ENCODE peak calls at places on chromosomes 5 and 9, in four cellular contexts. J is sciatic nerve; M is A549; F is CD8-positive, alpha-beta memory T cell. L is an unnamed sample.

GRCh38 chr5:141605523-141606277 is 13.1 kb downstream of the DIAPH1 start:
- DNase-seq in J (no peak), M (no peak), F (peak), L (peak)

GRCh38 chr5:156261275-156261939 is 65.6 kb upstream of the SGCD start:
- DNase-seq in J (no peak), M (no peak), F (no peak), L (no peak)

GRCh38 chr9:93464395-93464794 is 11.0 kb upstream of the FAM120AOS start:
- DNase-seq in J (no peak), M (no peak), F (no peak), L (no peak)

GRCh38 chr5:8884029-8884428 is 661.8 kb downstream of the SEMA5A start:
- DNase-seq in J (no peak), M (no peak), F (no peak), L (no peak)

GRCh38 chr5:33230467-33231078 is 210.2 kb upstream of the TARS1 start:
- DNase-seq in J (no peak), M (no peak), F (no peak), L (no peak)

GRCh38 chr9:89549031-89549644 is 51.2 kb upstream of the SEMA4D start:
- DNase-seq in J (peak), M (peak), F (peak), L (peak)

GRCh38 chr9:79661279-79661678 is 89.5 kb downstream of the TLE4 start:
- DNase-seq in J (no peak), M (no peak), F (no peak), L (no peak)

GRCh38 chr5:162068412-162068811 is 839 bp downstream of the GABRG2 start:
- DNase-seq in J (no peak), M (no peak), F (no peak), L (no peak)

GRCh38 chr5:172945151-172945550 is 14.1 kb upstream of the RPL26L1 start:
- DNase-seq in J (peak), M (no peak), F (no peak), L (no peak)

GRCh38 chr5:127290946-127291763 is 559 bp downstream of the MEGF10 start:
- DNase-seq in J (no peak), M (no peak), F (no peak), L (no peak)

GRCh38 chr5:179149278-179149677 is 89.1 kb downstream of the ZNF354C start:
- DNase-seq in J (peak), M (no peak), F (no peak), L (no peak)

GRCh38 chr9:127835930-127836586 is 18.4 kb downstream of the ENG start:
- DNase-seq in J (no peak), M (no peak), F (no peak), L (no peak)

GRCh38 chr9:134617246-134617645 is 24.4 kb upstream of the COL5A1 start:
- DNase-seq in J (peak), M (no peak), F (no peak), L (no peak)

GRCh38 chr5:43623048-43623447 is 20.1 kb downstream of the NNT start:
- DNase-seq in J (no peak), M (no peak), F (no peak), L (no peak)

GRCh38 chr9:95854386-95855015 is 21.0 kb upstream of the ERCC6L2 start:
- DNase-seq in J (no peak), M (no peak), F (no peak), L (no peak)

GRCh38 chr5:54736003-54736797 is 218.6 kb downstream of the SNX18 start:
- DNase-seq in J (no peak), M (no peak), F (no peak), L (no peak)

GRCh38 chr5:82178378-82178777 is 99.8 kb downstream of the RPS23 start:
- DNase-seq in J (no peak), M (no peak), F (no peak), L (no peak)

GRCh38 chr5:116410345-116410890 is 164.2 kb downstream of the SEMA6A start:
- DNase-seq in J (no peak), M (no peak), F (no peak), L (no peak)

GRCh38 chr5:78628260-78629024 is 20.1 kb downstream of the LHFPL2 start:
- DNase-seq in J (no peak), M (no peak), F (no peak), L (no peak)

GRCh38 chr9:135727257-135727875 is 25.4 kb downstream of the KCNT1 start:
- DNase-seq in J (no peak), M (no peak), F (no peak), L (no peak)

GRCh38 chr5:108193021-108193795 is 188.7 kb downstream of the FBXL17 start:
- DNase-seq in J (no peak), M (no peak), F (no peak), L (no peak)

GRCh38 chr5:164649266-164649665 is 1143.8 kb downstream of the MAT2B start:
- DNase-seq in J (no peak), M (no peak), F (no peak), L (no peak)

GRCh38 chr5:40734986-40735385 is 20.8 kb downstream of the TTC33 start:
- DNase-seq in J (no peak), M (no peak), F (no peak), L (no peak)

GRCh38 chr9:95182854-95183563 is 134.5 kb downstream of the FANCC start:
- DNase-seq in J (no peak), M (no peak), F (no peak), L (no peak)

GRCh38 chr5:1480217-1480616 is 35.0 kb upstream of the SLC6A3 start:
- DNase-seq in J (peak), M (peak), F (no peak), L (no peak)

GRCh38 chr5:149486726-149487635 is 64.3 kb downstream of the CSNK1A1 start:
- DNase-seq in J (no peak), M (no peak), F (no peak), L (no peak)

GRCh38 chr9:70131296-70131695 is 87.6 kb downstream of the MAMDC2 start:
- DNase-seq in J (no peak), M (no peak), F (no peak), L (no peak)

GRCh38 chr9:5112646-5113045 is 72.8 kb downstream of the INSL6 start:
- DNase-seq in J (no peak), M (no peak), F (no peak), L (no peak)

GRCh38 chr9:86187121-86187520 is 72.3 kb downstream of the C9orf153 start:
- DNase-seq in J (no peak), M (no peak), F (no peak), L (no peak)

GRCh38 chr5:17445185-17445584 is 52.8 kb upstream of the TAF11L2 start:
- DNase-seq in J (no peak), M (no peak), F (no peak), L (no peak)

GRCh38 chr9:94847486-94847885 is 121.0 kb downstream of the AOPEP start:
- DNase-seq in J (no peak), M (no peak), F (no peak), L (no peak)

GRCh38 chr9:9743822-9744221 is 869.0 kb downstream of the PTPRD start:
- DNase-seq in J (no peak), M (no peak), F (no peak), L (no peak)